ENCODE peak calls at places on chromosome 17, in five cellular contexts. I is endothelial cell, V is BJ, Z is OCI-LY7, Q is fibroblast of the aortic adventitia. T is an unnamed sample.

GRCh38 chr17:1461193-1461944 is 5.3 kb upstream of the CRK start:
- DNase-seq in I (no peak), V (no peak), Z (no peak), Q (no peak), T (no peak)

GRCh38 chr17:20243524-20243923 is 223.8 kb downstream of the LGALS9B start:
- DNase-seq in I (no peak), V (no peak), Z (no peak), Q (no peak), T (no peak)

GRCh38 chr17:60896996-60897395 is 219.3 kb downstream of the BCAS3 start:
- DNase-seq in I (no peak), V (no peak), Z (no peak), Q (no peak), T (no peak)

GRCh38 chr17:64107517-64108235 is 22.3 kb downstream of the ERN1 start:
- DNase-seq in I (no peak), V (no peak), Z (no peak), Q (no peak), T (no peak)

GRCh38 chr17:50931003-50931878 is 65.1 kb upstream of the TOB1 start:
- DNase-seq in I (peak), V (no peak), Z (peak), Q (peak), T (peak)

GRCh38 chr17:57562231-57562630 is 182.9 kb downstream of the CCDC182 start:
- DNase-seq in I (no peak), V (no peak), Z (no peak), Q (no peak), T (no peak)

GRCh38 chr17:40032322-40033320 is 17.4 kb downstream of the CSF3 start:
- DNase-seq in I (no peak), V (no peak), Z (no peak), Q (no peak), T (no peak)

GRCh38 chr17:59753522-59754467 is 46.3 kb downstream of the VMP1 start:
- DNase-seq in I (no peak), V (peak), Z (peak), Q (peak), T (peak)

GRCh38 chr17:17176341-17176740 is 29.8 kb downstream of the PLD6 start:
- DNase-seq in I (no peak), V (no peak), Z (no peak), Q (no peak), T (no peak)

GRCh38 chr17:28147026-28147425 is 104.5 kb downstream of the NLK start:
- DNase-seq in I (no peak), V (no peak), Z (no peak), Q (no peak), T (no peak)

GRCh38 chr17:59804910-59805381 is 87.8 kb downstream of the TUBD1 start:
- DNase-seq in I (no peak), V (no peak), Z (no peak), Q (peak), T (no peak)

GRCh38 chr17:55314061-55314783 is 49.5 kb downstream of the HLF start:
- DNase-seq in I (no peak), V (no peak), Z (no peak), Q (no peak), T (no peak)

GRCh38 chr17:65544658-65545057 is 16.8 kb downstream of the AXIN2 start:
- DNase-seq in I (no peak), V (no peak), Z (no peak), Q (no peak), T (no peak)

DNA sequence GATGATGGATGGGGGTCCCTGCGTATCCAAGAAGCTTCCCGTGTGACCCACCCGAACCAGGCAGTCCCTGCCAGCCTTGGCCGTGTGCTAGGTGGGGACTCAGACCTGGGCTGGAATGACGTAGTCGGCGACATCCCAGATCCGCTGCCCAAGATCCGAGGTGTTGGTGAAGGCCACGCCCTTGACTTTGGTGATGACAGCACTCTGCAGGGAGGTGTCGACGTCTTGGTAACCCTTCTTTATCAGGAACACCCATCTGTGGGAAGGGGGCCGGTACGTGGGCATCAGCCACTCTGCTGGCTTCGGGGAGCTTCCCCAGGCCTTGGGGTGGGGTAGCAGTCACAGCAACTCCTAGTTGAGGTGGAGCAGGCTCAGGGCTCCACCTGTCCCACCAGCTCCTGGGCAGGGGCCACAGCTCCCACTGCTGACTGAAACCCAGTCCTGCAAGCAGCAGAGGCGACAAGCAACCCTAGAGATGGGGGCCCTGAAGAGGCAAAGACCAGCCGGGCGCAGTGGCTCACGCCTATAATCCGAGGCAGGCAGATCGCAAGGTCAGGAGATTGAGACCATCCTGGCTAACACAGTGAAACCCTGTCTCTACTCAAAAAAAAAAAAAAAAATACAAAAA is 4.3 kb downstream of the P2RX5 start:
- DNase-seq in I (no peak), V (no peak), Z (peak), Q (no peak), T (no peak)
- TF ChIP-seq CTCF in I (no peak), V (no peak), Z (peak), Q (no peak), T (peak)

GRCh38 chr17:80960037-80960796 is 31.4 kb upstream of the CHMP6 start:
- DNase-seq in I (no peak), V (no peak), Z (no peak), Q (no peak), T (no peak)

GRCh38 chr17:80961516-80961915 is 30.1 kb upstream of the CHMP6 start:
- DNase-seq in I (no peak), V (no peak), Z (no peak), Q (no peak), T (no peak)

GRCh38 chr17:80961931-80962330 is 29.7 kb upstream of the CHMP6 start:
- DNase-seq in I (no peak), V (no peak), Z (no peak), Q (no peak), T (no peak)

GRCh38 chr17:80959330-80960036 is 32.2 kb upstream of the CHMP6 start:
- DNase-seq in I (no peak), V (peak), Z (no peak), Q (peak), T (no peak)

DNA sequence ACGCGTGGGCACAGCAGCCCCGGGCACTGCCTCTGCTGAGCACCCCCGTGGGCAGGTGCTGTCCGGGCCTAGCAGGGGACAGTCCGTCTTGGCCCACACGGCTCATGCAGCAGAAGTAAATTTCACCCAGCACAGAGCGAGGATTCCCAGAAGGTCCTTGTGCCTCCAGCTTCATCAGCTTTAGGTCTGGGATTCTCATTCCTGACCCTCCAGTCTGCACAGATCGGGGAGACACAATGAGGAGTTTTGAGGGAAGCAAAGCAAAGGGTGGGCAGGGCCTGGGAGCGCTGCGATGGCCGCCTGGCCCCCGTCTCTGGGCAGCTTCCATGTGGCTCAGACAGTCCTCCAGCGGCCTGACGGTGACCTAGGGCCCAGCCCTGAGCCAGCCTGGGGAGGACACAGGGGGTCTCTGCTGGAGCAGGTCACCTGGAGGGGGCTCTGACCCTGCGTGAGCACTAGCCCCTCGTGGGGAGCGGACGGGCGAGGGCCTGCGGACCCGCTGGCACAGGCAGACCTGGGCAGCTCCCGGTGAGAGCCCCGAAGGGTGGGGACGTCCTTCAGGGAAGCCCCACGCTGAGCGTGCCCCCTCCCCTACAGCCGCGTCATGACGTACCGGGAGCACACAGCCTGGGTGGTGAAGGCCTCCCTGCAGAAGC is 30.7 kb upstream of the CHMP6 start:
- DNase-seq in I (no peak), V (no peak), Z (no peak), Q (no peak), T (no peak)
- TF ChIP-seq CTCF in I (no peak), V (no peak), Z (no peak), Q (no peak), T (no peak)

DNA sequence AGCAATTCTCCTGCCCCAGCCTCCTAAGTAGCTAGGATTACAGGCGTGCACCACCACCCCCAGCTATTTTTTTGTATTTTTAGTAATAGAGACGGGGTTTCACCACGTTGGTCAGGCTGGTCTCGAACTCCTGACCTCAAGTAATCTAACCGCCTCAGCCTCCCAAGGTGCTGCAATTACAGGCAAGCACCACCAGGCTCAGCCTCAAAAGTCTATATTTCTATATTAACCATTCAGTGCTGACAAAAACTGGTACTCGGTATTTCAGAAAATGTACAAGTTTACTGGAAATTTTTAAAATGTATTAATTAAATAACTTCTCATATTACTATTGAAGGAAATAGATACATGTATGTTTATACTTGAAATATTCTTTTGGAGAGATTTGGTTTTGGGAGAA is 1.4 kb upstream of the HEXD start:
- DNase-seq in I (no peak), V (no peak), Z (peak), Q (no peak), T (no peak)
- TF ChIP-seq CTCF in I (peak), V (no peak), Z (peak), Q (peak), T (no peak)

GRCh38 chr17:67546578-67547527 is 169.8 kb downstream of the PITPNC1 start:
- DNase-seq in I (no peak), V (no peak), Z (peak), Q (peak), T (peak)
- TF ChIP-seq CTCF in I (no peak), V (no peak), Z (no peak), Q (no peak), T (no peak)

DNA sequence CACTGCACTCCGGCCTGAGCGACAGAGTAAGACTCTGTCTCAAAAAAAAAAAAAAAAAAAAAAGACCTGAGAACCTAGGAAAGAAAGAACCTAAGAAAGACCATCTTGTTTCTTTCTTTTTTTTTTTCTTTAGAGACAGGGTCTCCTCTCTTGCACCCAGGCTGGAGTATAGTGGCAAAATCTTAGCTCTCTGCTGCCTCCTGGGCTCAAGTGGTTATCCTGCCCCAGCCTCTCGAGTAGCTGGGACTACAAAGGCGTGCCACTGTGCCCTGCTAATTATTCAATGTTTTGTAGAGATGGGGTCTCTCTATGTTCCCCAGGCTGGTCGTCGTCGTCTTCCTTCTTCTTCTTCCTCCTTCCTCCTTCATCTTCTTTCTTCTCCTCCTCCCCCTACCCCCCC is 7.8 kb upstream of the BIRC5 start:
- DNase-seq in I (no peak), V (no peak), Z (no peak), Q (no peak), T (no peak)
- TF ChIP-seq CTCF in I (no peak), V (no peak), Z (peak), Q (no peak), T (no peak)

DNA sequence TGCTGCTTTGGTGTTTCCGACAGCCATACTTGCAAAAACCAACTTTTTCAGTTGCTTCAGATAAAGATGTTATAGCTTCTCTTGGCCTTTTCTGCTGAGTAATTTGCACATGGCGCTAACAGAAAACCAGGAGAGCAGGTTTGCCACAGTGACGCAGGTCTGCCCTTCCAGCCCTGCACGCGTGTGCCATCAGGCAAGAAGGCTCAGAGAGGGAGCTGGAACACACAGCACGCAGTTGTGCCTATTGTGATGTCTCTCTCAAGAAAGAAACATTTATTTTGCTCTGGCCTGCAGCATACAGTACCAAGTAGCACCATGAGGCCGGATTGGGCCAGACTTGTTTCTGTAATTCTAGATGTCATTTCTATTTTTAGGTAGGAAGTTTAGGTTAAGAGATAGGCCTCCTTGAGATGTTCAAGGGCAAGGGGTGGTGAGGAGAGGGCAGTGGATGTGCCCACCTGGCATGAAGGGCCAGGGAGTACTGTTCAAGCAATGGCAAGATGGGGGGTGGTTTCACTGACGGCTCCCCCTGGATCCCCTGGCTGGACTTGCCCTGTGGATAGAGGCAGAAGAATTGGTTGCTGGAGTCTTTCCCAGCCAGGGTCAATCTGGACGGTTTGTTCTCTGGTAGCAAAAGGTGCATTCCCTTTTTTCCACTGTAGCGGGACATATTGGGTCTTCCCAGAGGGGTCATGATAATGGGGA is 1.9 kb downstream of the CBX2 start:
- DNase-seq in I (no peak), V (no peak), Z (no peak), Q (no peak), T (no peak)
- TF ChIP-seq CTCF in I (no peak), V (no peak), Z (no peak), Q (no peak), T (no peak)

GRCh38 chr17:44921122-44921882 is 6.0 kb upstream of the GFAP start:
- DNase-seq in I (no peak), V (no peak), Z (no peak), Q (no peak), T (no peak)
- TF ChIP-seq CTCF in I (no peak), V (peak), Z (no peak), Q (no peak), T (no peak)